ENCODE peak calls at places on chromosomes 6 and 20, in ten cellular contexts. R, S, I, W, O, D, F, G, B and H are unnamed samples.

GRCh38 chr6:155093430-155093829 is 98.3 kb downstream of the TIAM2 start:
- ATAC-seq in R (no peak), S (peak), I (no peak), W (peak), O (no peak), D (no peak), F (no peak), G (peak), B (no peak), H (no peak)

GRCh38 chr6:35973670-35974222 is 50.7 kb downstream of the SLC26A8 start:
- ATAC-seq in R (no peak), S (no peak), I (no peak), W (no peak), O (no peak), D (peak), F (no peak), G (no peak), B (no peak), H (peak)

GRCh38 chr6:83051386-83052172 is 14.1 kb downstream of the UBE3D start:
- ATAC-seq in R (no peak), S (no peak), I (no peak), W (no peak), O (no peak), D (no peak), F (no peak), G (no peak), B (no peak), H (peak)

GRCh38 chr20:58630063-58630462 is 21.0 kb upstream of the STX16 start:
- ATAC-seq in R (no peak), S (no peak), I (peak), W (no peak), O (peak), D (no peak), F (no peak), G (no peak), B (no peak), H (no peak)

GRCh38 chr6:73798592-73798991 is 102.6 kb downstream of the CD109 start:
- ATAC-seq in R (no peak), S (no peak), I (peak), W (no peak), O (peak), D (no peak), F (peak), G (no peak), B (no peak), H (peak)

GRCh38 chr6:123569575-123569974 is 67.2 kb downstream of the TRDN start:
- ATAC-seq in R (no peak), S (no peak), I (no peak), W (no peak), O (no peak), D (peak), F (no peak), G (no peak), B (no peak), H (no peak)

GRCh38 chr6:53986721-53987526 is 124.3 kb upstream of the MLIP start:
- ATAC-seq in R (no peak), S (no peak), I (no peak), W (no peak), O (peak), D (peak), F (peak), G (no peak), B (no peak), H (no peak)

GRCh38 chr6:56816393-56816792 is 138.5 kb upstream of the BEND6 start:
- ATAC-seq in R (no peak), S (no peak), I (no peak), W (no peak), O (no peak), D (no peak), F (no peak), G (no peak), B (no peak), H (no peak)

GRCh38 chr20:5090191-5090590 is 29.6 kb downstream of the PCNA start:
- ATAC-seq in R (no peak), S (peak), I (no peak), W (peak), O (no peak), D (peak), F (peak), G (no peak), B (peak), H (peak)

GRCh38 chr6:32178547-32179440 is 589 bp downstream of the RNF5 start:
- ATAC-seq in R (no peak), S (no peak), I (peak), W (no peak), O (no peak), D (no peak), F (no peak), G (no peak), B (no peak), H (no peak)

GRCh38 chr6:163085861-163086562 is 328.5 kb upstream of the QKI start:
- ATAC-seq in R (no peak), S (no peak), I (no peak), W (no peak), O (no peak), D (no peak), F (no peak), G (no peak), B (no peak), H (no peak)

GRCh38 chr6:118495639-118496296 is 52.3 kb upstream of the PLN start:
- ATAC-seq in R (no peak), S (no peak), I (no peak), W (no peak), O (peak), D (no peak), F (no peak), G (peak), B (no peak), H (no peak)